ENCODE peak calls at places on chromosome 19, in seven cellular contexts. B is mesenchymal stem cell, W is IMR-90, N is mesendoderm, S is H9, T is H1, H is trophoblast cell. K is an unnamed sample.

GRCh38 chr19:45638930-45639729 is at the start of gene EML2:
- DNase-seq in B (peak), W (no peak), N (peak), S (peak), T (no peak), H (peak), K (peak)

GRCh38 chr19:52248256-52248655 is 21.1 kb upstream of the ZNF766 start:
- DNase-seq in B (peak), W (peak), N (peak), S (peak), T (no peak), H (peak), K (no peak)

GRCh38 chr19:5603626-5604025 is 18.9 kb downstream of the SAFB2 start:
- DNase-seq in B (no peak), W (no peak), N (no peak), S (no peak), T (no peak), H (no peak), K (no peak)

GRCh38 chr19:51607920-51608562 is 22.2 kb downstream of the SIGLEC5 start:
- DNase-seq in B (peak), W (peak), N (peak), S (peak), T (peak), H (peak), K (peak)

GRCh38 chr19:7559102-7559501 is 23.6 kb downstream of the PNPLA6 start:
- DNase-seq in B (no peak), W (no peak), N (peak), S (no peak), T (no peak), H (no peak), K (no peak)

GRCh38 chr19:3459322-3459881 is 20.9 kb downstream of the SMIM24 start:
- DNase-seq in B (peak), W (peak), N (peak), S (peak), T (no peak), H (no peak), K (no peak)

GRCh38 chr19:2969104-2969504 is 8.3 kb upstream of the TLE6 start:
- DNase-seq in B (peak), W (no peak), N (no peak), S (no peak), T (no peak), H (no peak), K (no peak)

GRCh38 chr19:42286349-42287016 is 15.4 kb upstream of the PRR19 start:
- DNase-seq in B (no peak), W (peak), N (no peak), S (peak), T (no peak), H (no peak), K (no peak)

GRCh38 chr19:16040642-16041041 is 35.7 kb upstream of the TPM4 start:
- DNase-seq in B (peak), W (peak), N (no peak), S (no peak), T (no peak), H (no peak), K (no peak)

GRCh38 chr19:48739400-48739825 is 997 bp downstream of the RASIP1 start:
- DNase-seq in B (no peak), W (no peak), N (no peak), S (no peak), T (no peak), H (no peak), K (no peak)

GRCh38 chr19:2270157-2270571 is 11.8 kb downstream of the PEAK3 start:
- DNase-seq in B (no peak), W (no peak), N (no peak), S (no peak), T (no peak), H (no peak), K (no peak)

GRCh38 chr19:18123819-18124218 is 26.2 kb downstream of the MAST3 start:
- DNase-seq in B (no peak), W (no peak), N (no peak), S (no peak), T (no peak), H (no peak), K (no peak)

GRCh38 chr19:55082023-55082851 is 6.6 kb downstream of the EPS8L1 start:
- DNase-seq in B (peak), W (peak), N (peak), S (peak), T (no peak), H (no peak), K (no peak)

GRCh38 chr19:18192673-18193387 is at the start of gene MPV17L2:
- DNase-seq in B (peak), W (peak), N (peak), S (peak), T (peak), H (peak), K (peak)

GRCh38 chr19:34351382-34351802 is 13.6 kb upstream of the GPI start:
- DNase-seq in B (no peak), W (no peak), N (no peak), S (no peak), T (no peak), H (no peak), K (no peak)

GRCh38 chr19:8324186-8325050 is 3.1 kb downstream of the RPS28 start:
- DNase-seq in B (no peak), W (no peak), N (no peak), S (peak), T (no peak), H (no peak), K (no peak)

GRCh38 chr19:41030651-41031050 is 39.6 kb downstream of the CYP2B6 start:
- DNase-seq in B (no peak), W (no peak), N (peak), S (no peak), T (no peak), H (no peak), K (no peak)

DNA sequence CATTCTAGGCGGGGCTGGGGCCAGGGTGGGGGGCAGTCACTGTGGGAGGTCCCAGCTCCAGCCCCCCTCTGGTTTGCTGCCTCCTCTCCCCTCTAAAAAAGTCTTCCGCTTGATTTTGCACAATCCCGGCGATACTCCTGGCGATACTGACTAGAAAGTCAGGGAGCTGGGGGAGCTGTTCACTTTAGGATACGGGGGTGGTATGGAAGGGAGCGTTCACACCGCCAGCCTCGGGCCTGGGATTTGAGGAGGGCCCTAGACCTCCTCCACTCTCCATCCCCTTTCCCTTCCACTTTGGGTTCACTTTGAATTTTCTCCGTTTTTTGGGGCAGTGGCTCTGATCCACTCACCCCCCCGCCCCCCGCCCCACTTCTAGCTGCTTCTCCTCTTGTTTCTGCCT is 35.0 kb downstream of the KEAP1 start:
- DNase-seq in B (no peak), W (no peak), N (no peak), S (no peak), T (no peak), H (no peak), K (no peak)
- H2BK5ac ChIP-seq in B (no peak), W (no peak), N (no peak), S (no peak), T (peak), H (no peak), K (no peak)

GRCh38 chr19:14616310-14616870 is 33.5 kb downstream of the CLEC17A start:
- DNase-seq in B (no peak), W (no peak), N (no peak), S (no peak), T (no peak), H (no peak), K (no peak)

GRCh38 chr19:14614099-14614412 is 31.2 kb downstream of the CLEC17A start:
- DNase-seq in B (no peak), W (no peak), N (no peak), S (no peak), T (no peak), H (peak), K (no peak)

GRCh38 chr19:14612657-14613056 is 29.8 kb downstream of the CLEC17A start:
- DNase-seq in B (no peak), W (no peak), N (no peak), S (no peak), T (no peak), H (no peak), K (no peak)

GRCh38 chr19:14619404-14619803 is 36.5 kb downstream of the CLEC17A start:
- DNase-seq in B (no peak), W (no peak), N (no peak), S (no peak), T (no peak), H (no peak), K (no peak)

DNA sequence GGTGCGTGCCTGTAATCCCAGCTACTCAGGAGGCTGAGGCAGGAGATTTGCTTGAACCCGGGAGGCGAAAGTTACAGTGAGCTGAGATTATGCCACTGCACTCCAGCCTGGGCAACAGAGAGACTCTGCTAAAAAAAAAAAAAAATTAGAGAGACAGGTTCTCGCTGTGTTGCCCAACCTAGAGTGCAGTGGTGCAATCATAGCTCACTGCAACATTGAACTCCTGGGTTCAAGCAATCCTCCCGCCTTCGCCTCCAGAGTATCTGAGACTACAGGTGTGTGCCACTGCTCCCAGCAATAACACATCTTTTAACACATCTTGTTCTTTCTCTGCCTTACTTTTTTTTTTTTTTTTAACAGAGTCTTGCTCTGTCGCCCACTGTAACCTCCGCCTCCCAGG is 32.7 kb downstream of the CLEC17A start:
- DNase-seq in B (no peak), W (no peak), N (no peak), S (no peak), T (no peak), H (no peak), K (no peak)
- H2BK5ac ChIP-seq in B (no peak), W (no peak), N (no peak), S (no peak), T (no peak), H (no peak), K (no peak)

DNA sequence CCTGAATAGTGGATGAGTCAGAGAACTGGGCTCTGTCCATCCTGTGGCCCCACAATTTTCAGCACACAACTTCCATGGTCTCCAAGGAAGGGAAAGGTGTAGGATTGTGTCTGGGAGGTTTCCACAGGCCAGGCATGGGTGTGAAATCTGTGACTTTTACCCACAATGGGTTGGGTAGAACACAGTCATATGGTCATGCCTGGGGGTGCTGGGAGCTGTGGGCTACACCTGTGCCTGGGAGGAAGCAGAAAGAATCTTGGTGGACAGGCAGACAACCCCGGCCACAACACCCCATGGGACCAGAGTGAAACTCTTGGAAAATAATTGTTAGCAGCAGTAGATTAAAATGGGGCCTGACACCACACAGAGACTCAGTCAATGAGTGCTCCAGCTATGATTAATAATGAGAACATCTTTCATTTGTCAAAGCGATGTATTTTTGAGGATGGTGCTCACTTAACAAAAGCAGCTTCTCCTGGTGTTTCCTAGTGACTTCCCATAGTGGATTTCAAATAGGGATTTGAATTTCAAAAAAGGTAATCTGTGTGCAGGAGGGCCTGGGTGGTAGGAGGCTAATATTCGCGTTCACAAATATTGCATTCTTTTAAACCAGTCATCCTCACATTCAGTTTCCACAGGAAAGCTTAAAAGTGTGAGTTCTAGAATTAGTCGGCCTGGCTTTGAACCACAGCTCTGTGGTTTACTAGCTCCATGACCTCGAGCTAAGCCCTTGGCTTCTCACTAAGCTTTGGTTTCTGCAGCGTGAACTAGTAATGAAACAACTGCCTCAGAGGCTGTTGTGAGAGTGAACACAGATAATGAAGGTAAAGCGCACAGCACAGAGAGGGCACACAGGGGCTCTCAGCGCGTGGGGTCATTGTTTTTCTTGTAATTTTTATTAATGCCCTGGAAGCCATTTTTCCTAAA is 89.3 kb upstream of the UQCRFS1 start:
- DNase-seq in B (no peak), W (no peak), N (no peak), S (no peak), T (no peak), H (no peak), K (no peak)
- H2BK5ac ChIP-seq in B (no peak), W (no peak), N (no peak), S (no peak), T (no peak), H (no peak), K (no peak)

DNA sequence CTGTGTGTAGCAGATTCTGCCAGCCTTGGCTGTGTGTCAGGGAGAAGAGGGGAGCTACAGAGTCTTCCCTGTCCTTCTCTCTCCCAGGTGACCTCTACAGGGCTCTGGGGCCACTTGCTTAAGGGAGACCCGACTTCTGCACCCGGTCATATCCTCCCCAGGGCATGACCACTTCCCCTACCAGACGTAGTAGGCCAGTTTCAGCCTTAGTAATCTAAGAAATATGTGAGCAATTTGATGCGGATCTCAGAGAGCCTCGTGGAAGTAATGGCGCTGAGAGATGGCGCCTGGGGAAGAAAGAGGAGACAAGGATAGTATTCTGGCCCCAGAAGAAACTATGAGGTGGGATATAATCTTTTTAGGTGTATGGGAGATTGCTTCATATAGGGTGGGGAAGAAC is 41.9 kb downstream of the NFIX start:
- DNase-seq in B (peak), W (peak), N (peak), S (no peak), T (no peak), H (peak), K (no peak)
- H2BK5ac ChIP-seq in B (no peak), W (peak), N (no peak), S (no peak), T (no peak), H (no peak), K (no peak)

DNA sequence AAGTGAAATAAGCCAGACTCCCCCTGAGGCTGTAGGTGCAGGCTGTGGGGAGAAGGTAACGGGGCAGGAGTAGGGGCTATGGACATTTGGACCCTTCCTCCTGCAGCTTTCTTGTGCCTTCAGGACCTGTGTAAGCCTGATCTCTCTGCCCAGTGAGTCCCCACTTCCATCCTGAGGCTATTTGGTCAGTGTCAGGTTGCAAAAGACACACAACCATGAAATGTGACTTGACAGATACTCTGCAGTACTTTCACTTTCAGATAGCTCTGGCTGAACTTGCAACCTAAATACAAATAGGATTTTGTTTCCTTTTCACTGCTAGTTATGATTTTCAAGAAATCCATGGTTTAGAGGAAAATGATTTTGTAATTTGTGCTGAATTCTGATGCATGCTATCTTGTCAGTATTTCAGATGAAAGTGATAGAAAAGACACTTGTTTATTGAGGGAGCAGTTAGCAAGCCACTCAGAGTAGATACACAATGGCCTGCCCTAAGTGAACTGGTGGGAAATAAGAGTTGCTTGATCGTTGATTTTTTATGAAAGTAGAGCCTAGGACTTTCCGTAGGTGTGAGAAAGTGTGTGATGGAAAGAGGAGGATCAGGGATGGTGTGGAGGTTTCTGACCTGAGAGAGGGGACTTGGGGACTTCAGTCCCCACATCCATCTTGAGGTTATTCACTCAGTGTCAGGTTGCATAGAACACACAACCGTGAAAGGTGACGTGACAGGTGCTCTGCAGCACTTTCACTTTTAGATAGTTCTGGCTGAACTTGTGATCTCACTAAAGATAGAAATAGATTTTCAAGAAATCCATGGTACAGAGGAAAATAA is 18.0 kb upstream of the EID2 start:
- DNase-seq in B (peak), W (peak), N (no peak), S (no peak), T (no peak), H (no peak), K (no peak)
- H2BK5ac ChIP-seq in B (no peak), W (no peak), N (no peak), S (no peak), T (no peak), H (no peak), K (no peak)

GRCh38 chr19:14520543-14520942 is 2.3 kb upstream of the DNAJB1 start:
- DNase-seq in B (no peak), W (no peak), N (no peak), S (no peak), T (no peak), H (no peak), K (no peak)
- H2BK5ac ChIP-seq in B (no peak), W (peak), N (no peak), S (no peak), T (no peak), H (no peak), K (no peak)

DNA sequence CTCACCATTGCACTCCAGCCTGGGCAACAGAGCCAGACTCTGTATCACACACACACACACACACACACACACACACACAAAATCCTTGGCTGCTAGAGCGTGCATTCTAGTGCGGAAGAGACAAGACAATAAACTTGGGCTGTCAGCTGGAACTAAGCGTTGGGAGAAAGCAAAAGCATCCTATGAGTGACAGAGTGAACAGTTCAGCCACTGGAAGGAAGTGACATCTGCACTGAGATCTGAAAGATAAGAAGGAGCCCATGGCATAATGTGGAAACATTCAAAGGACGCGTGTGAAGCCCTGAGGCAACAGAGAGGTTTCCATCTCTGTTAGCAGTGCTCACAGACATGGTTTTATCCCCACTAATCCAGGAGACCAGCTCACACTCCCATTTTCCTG is 3.5 kb upstream of the SLC1A5 start:
- DNase-seq in B (peak), W (no peak), N (peak), S (no peak), T (no peak), H (peak), K (no peak)
- H2BK5ac ChIP-seq in B (no peak), W (no peak), N (no peak), S (no peak), T (no peak), H (no peak), K (no peak)